ENCODE peak calls at places on chromosome 11, in eight cellular contexts. One of them, this sample, is unnamed.

GRCh38 chr11:70476669-70477068 is 78.3 kb downstream of the CTTN start:
- DNase-seq in transverse colon: no peak
- DNase-seq in breast epithelium: no peak
- DNase-seq in H1: no peak
- DNase-seq in K562: no peak
- DNase-seq in sigmoid colon: no peak
- DNase-seq in Panc1: no peak
- DNase-seq in GM23338: no peak
- DNase-seq in this sample: no peak

GRCh38 chr11:6563121-6563619 is 40.2 kb downstream of the RRP8 start:
- DNase-seq in transverse colon: no peak
- DNase-seq in breast epithelium: no peak
- DNase-seq in H1: no peak
- DNase-seq in K562: peak
- DNase-seq in sigmoid colon: no peak
- DNase-seq in Panc1: no peak
- DNase-seq in GM23338: no peak
- DNase-seq in this sample: no peak

GRCh38 chr11:62508336-62509058 is 38.1 kb downstream of the AHNAK start:
- DNase-seq in transverse colon: peak
- DNase-seq in breast epithelium: peak
- DNase-seq in H1: peak
- DNase-seq in K562: peak
- DNase-seq in sigmoid colon: peak
- DNase-seq in Panc1: peak
- DNase-seq in GM23338: peak
- DNase-seq in this sample: no peak

GRCh38 chr11:115503083-115503885 is 931 bp downstream of the CADM1 start:
- DNase-seq in transverse colon: peak
- DNase-seq in breast epithelium: peak
- DNase-seq in H1: peak
- DNase-seq in K562: no peak
- DNase-seq in sigmoid colon: peak
- DNase-seq in Panc1: no peak
- DNase-seq in GM23338: peak
- DNase-seq in this sample: no peak

GRCh38 chr11:44550123-44550522 is 15.3 kb upstream of the CD82 start:
- DNase-seq in transverse colon: no peak
- DNase-seq in breast epithelium: no peak
- DNase-seq in H1: no peak
- DNase-seq in K562: no peak
- DNase-seq in sigmoid colon: no peak
- DNase-seq in Panc1: no peak
- DNase-seq in GM23338: no peak
- DNase-seq in this sample: no peak

GRCh38 chr11:9601041-9601875 is 27.8 kb downstream of the WEE1 start:
- DNase-seq in transverse colon: peak
- DNase-seq in breast epithelium: no peak
- DNase-seq in H1: peak
- DNase-seq in K562: no peak
- DNase-seq in sigmoid colon: no peak
- DNase-seq in Panc1: no peak
- DNase-seq in GM23338: peak
- DNase-seq in this sample: no peak

GRCh38 chr11:92693146-92693545 is 276.3 kb upstream of the MTNR1B start:
- DNase-seq in transverse colon: no peak
- DNase-seq in breast epithelium: no peak
- DNase-seq in H1: no peak
- DNase-seq in K562: no peak
- DNase-seq in sigmoid colon: no peak
- DNase-seq in Panc1: no peak
- DNase-seq in GM23338: no peak
- DNase-seq in this sample: no peak

GRCh38 chr11:115217726-115218311 is 286.4 kb downstream of the CADM1 start:
- DNase-seq in transverse colon: no peak
- DNase-seq in breast epithelium: no peak
- DNase-seq in H1: no peak
- DNase-seq in K562: no peak
- DNase-seq in sigmoid colon: no peak
- DNase-seq in Panc1: no peak
- DNase-seq in GM23338: no peak
- DNase-seq in this sample: no peak

GRCh38 chr11:27882066-27882697 is 181.9 kb upstream of the BDNF start:
- DNase-seq in transverse colon: no peak
- DNase-seq in breast epithelium: no peak
- DNase-seq in H1: no peak
- DNase-seq in K562: no peak
- DNase-seq in sigmoid colon: no peak
- DNase-seq in Panc1: no peak
- DNase-seq in GM23338: no peak
- DNase-seq in this sample: no peak

GRCh38 chr11:105790841-105791240 is 181.0 kb downstream of the GRIA4 start:
- DNase-seq in transverse colon: no peak
- DNase-seq in breast epithelium: no peak
- DNase-seq in H1: no peak
- DNase-seq in K562: no peak
- DNase-seq in sigmoid colon: no peak
- DNase-seq in Panc1: no peak
- DNase-seq in GM23338: no peak
- DNase-seq in this sample: no peak

GRCh38 chr11:78268516-78269410 is 80.0 kb downstream of the USP35 start:
- DNase-seq in transverse colon: no peak
- DNase-seq in breast epithelium: no peak
- DNase-seq in H1: no peak
- DNase-seq in K562: no peak
- DNase-seq in sigmoid colon: peak
- DNase-seq in Panc1: no peak
- DNase-seq in GM23338: no peak
- DNase-seq in this sample: no peak

GRCh38 chr11:125953401-125953935 is 7.6 kb downstream of the VSIG10L2 start:
- DNase-seq in transverse colon: no peak
- DNase-seq in breast epithelium: no peak
- DNase-seq in H1: no peak
- DNase-seq in K562: no peak
- DNase-seq in sigmoid colon: no peak
- DNase-seq in Panc1: no peak
- DNase-seq in GM23338: no peak
- DNase-seq in this sample: no peak

GRCh38 chr11:133531971-133532651 is at the start of gene OPCML:
- DNase-seq in transverse colon: no peak
- DNase-seq in breast epithelium: no peak
- DNase-seq in H1: peak
- DNase-seq in K562: no peak
- DNase-seq in sigmoid colon: no peak
- DNase-seq in Panc1: no peak
- DNase-seq in GM23338: peak
- DNase-seq in this sample: no peak

GRCh38 chr11:96393753-96394348 is 4.0 kb downstream of the JRKL start:
- DNase-seq in transverse colon: no peak
- DNase-seq in breast epithelium: no peak
- DNase-seq in H1: no peak
- DNase-seq in K562: peak
- DNase-seq in sigmoid colon: no peak
- DNase-seq in Panc1: peak
- DNase-seq in GM23338: peak
- DNase-seq in this sample: peak

GRCh38 chr11:65982824-65983588 is 19.0 kb downstream of the EIF1AD start:
- DNase-seq in transverse colon: no peak
- DNase-seq in breast epithelium: no peak
- DNase-seq in H1: no peak
- DNase-seq in K562: no peak
- DNase-seq in sigmoid colon: peak
- DNase-seq in Panc1: no peak
- DNase-seq in GM23338: no peak
- DNase-seq in this sample: no peak

DNA sequence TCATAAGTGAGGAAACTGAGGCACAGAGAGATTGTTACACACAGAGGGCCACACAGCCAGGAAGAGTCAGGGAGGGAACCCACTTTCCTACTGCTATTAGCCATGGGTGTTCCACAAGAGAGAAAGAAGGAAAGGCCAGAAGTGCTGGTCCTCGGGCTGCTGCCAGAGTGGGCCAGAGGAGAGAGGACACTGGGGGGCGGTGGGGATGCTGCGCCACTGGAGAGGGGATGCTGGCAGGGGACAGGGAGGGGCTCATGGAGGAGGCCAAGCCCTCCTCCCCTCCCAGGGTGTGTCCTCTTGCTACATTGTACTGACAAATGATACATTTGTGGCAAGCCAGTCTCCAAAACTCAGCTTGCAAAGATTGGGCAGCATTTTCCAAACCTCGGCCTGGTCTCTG is 9.9 kb downstream of the IL10RA start:
- DNase-seq in transverse colon: no peak
- DNase-seq in breast epithelium: no peak
- DNase-seq in H1: no peak
- DNase-seq in K562: no peak
- DNase-seq in sigmoid colon: no peak
- DNase-seq in Panc1: no peak
- DNase-seq in GM23338: no peak
- DNase-seq in this sample: no peak
- TF ChIP-seq POLR2AphosphoS5 in transverse colon: no peak
- TF ChIP-seq POLR2AphosphoS5 in breast epithelium: no peak
- TF ChIP-seq POLR2AphosphoS5 in H1: no peak
- TF ChIP-seq POLR2AphosphoS5 in K562: no peak
- TF ChIP-seq POLR2AphosphoS5 in sigmoid colon: no peak
- TF ChIP-seq POLR2AphosphoS5 in Panc1: no peak
- TF ChIP-seq POLR2AphosphoS5 in GM23338: no peak
- TF ChIP-seq POLR2AphosphoS5 in this sample: no peak

DNA sequence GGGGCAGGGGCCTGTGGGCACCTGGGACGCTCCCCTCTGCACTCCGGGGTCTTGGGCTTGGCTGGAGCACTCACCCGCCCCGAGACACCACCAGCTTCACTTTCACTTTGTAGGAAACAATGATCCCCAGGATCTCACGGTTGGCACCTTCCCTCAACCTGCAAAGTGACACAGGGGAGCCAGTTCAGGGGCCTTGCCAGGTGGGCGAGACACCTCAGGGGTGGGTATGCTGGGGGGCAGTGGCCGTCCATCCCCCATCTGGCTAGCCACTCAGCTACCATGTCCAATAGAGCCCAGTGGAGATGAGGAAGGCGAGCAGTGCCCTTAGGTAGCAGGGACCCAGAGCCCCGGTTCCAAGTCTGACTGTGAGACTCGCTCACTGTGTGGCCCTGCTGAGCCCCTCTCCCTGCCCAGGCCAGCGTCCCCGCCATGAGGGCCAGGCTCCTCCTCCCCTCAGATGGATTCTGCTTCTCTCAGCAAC is 32.3 kb downstream of the TPBGL start:
- DNase-seq in transverse colon: no peak
- DNase-seq in breast epithelium: peak
- DNase-seq in H1: no peak
- DNase-seq in K562: no peak
- DNase-seq in sigmoid colon: peak
- DNase-seq in Panc1: no peak
- DNase-seq in GM23338: no peak
- DNase-seq in this sample: no peak
- TF ChIP-seq POLR2AphosphoS5 in transverse colon: no peak
- TF ChIP-seq POLR2AphosphoS5 in breast epithelium: no peak
- TF ChIP-seq POLR2AphosphoS5 in H1: no peak
- TF ChIP-seq POLR2AphosphoS5 in K562: no peak
- TF ChIP-seq POLR2AphosphoS5 in sigmoid colon: no peak
- TF ChIP-seq POLR2AphosphoS5 in Panc1: no peak
- TF ChIP-seq POLR2AphosphoS5 in GM23338: no peak
- TF ChIP-seq POLR2AphosphoS5 in this sample: no peak

GRCh38 chr11:128582496-128583366 is 4.6 kb downstream of the ETS1 start:
- DNase-seq in transverse colon: no peak
- DNase-seq in breast epithelium: no peak
- DNase-seq in H1: no peak
- DNase-seq in K562: no peak
- DNase-seq in sigmoid colon: peak
- DNase-seq in Panc1: peak
- DNase-seq in GM23338: peak
- DNase-seq in this sample: no peak

GRCh38 chr11:128581908-128582307 is 5.5 kb downstream of the ETS1 start:
- DNase-seq in transverse colon: no peak
- DNase-seq in breast epithelium: no peak
- DNase-seq in H1: no peak
- DNase-seq in K562: no peak
- DNase-seq in sigmoid colon: no peak
- DNase-seq in Panc1: no peak
- DNase-seq in GM23338: no peak
- DNase-seq in this sample: no peak

GRCh38 chr11:128586689-128587088 is 669 bp downstream of the ETS1 start:
- DNase-seq in transverse colon: no peak
- DNase-seq in breast epithelium: no peak
- DNase-seq in H1: no peak
- DNase-seq in K562: no peak
- DNase-seq in sigmoid colon: no peak
- DNase-seq in Panc1: no peak
- DNase-seq in GM23338: no peak
- DNase-seq in this sample: no peak

GRCh38 chr11:128585498-128586238 is 1.7 kb downstream of the ETS1 start:
- DNase-seq in transverse colon: no peak
- DNase-seq in breast epithelium: no peak
- DNase-seq in H1: no peak
- DNase-seq in K562: no peak
- DNase-seq in sigmoid colon: no peak
- DNase-seq in Panc1: no peak
- DNase-seq in GM23338: peak
- DNase-seq in this sample: no peak

GRCh38 chr11:128584253-128584652 is 3.1 kb downstream of the ETS1 start:
- DNase-seq in transverse colon: no peak
- DNase-seq in breast epithelium: no peak
- DNase-seq in H1: no peak
- DNase-seq in K562: no peak
- DNase-seq in sigmoid colon: no peak
- DNase-seq in Panc1: no peak
- DNase-seq in GM23338: peak
- DNase-seq in this sample: no peak
- TF ChIP-seq POLR2AphosphoS5 in transverse colon: no peak
- TF ChIP-seq POLR2AphosphoS5 in breast epithelium: no peak
- TF ChIP-seq POLR2AphosphoS5 in H1: no peak
- TF ChIP-seq POLR2AphosphoS5 in K562: no peak
- TF ChIP-seq POLR2AphosphoS5 in sigmoid colon: no peak
- TF ChIP-seq POLR2AphosphoS5 in Panc1: no peak
- TF ChIP-seq POLR2AphosphoS5 in GM23338: no peak
- TF ChIP-seq POLR2AphosphoS5 in this sample: no peak

DNA sequence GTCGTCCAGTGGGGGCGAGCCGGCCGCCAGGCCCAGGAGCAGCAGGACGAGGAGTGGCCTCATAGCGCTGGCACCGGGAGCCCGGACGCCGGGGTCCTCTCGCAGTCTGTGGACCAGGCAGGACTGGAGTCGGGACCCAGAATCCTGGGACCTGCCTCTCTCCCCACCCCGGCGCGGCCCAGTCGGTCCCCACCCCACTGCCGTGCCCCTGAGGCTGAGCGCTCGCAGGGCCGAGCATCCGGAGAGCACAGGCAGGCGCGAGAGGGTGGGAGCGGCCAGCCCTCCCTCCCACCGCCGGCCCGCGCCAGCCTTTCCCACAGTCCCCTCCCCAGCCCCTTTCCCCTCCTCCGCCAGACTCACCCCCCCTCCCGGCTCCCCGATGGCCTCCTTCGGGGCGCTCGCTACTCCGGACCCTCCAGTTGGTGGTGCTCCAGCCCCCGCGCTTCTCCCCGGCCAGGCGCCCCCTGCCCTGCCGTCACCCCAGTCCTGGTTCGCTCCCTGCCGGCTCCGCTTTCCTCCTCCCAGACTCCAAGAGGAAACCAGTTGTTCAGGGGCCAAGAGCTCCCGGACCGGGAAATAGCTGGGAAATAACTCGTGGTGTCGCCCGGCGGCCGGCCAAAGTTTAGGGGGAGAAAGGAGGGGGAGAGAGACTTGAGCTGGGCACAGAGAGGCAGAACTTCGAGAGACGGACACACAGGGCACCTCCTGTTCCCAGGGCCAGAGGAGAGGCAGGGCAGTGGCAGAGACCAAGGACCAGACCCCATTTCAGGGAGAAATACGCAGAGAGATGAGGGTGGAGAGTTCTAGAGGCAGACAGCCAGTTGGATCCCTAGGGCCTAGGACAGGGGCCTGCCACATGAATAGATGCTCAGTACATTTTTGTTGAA is at the start of gene C1QTNF5:
- DNase-seq in transverse colon: peak
- DNase-seq in breast epithelium: peak
- DNase-seq in H1: peak
- DNase-seq in K562: peak
- DNase-seq in sigmoid colon: peak
- DNase-seq in Panc1: no peak
- DNase-seq in GM23338: peak
- DNase-seq in this sample: no peak
- TF ChIP-seq POLR2AphosphoS5 in transverse colon: peak
- TF ChIP-seq POLR2AphosphoS5 in breast epithelium: peak
- TF ChIP-seq POLR2AphosphoS5 in H1: no peak
- TF ChIP-seq POLR2AphosphoS5 in K562: no peak
- TF ChIP-seq POLR2AphosphoS5 in sigmoid colon: peak
- TF ChIP-seq POLR2AphosphoS5 in Panc1: no peak
- TF ChIP-seq POLR2AphosphoS5 in GM23338: no peak
- TF ChIP-seq POLR2AphosphoS5 in this sample: no peak